ENCODE peak calls at places on chromosomes 1 and 21, in seven cellular contexts. One of them, this sample, is unnamed.

GRCh38 chr1:205856433-205856832 is 6.5 kb upstream of the PM20D1 start:
- DNase-seq in HCT116: no peak
- DNase-seq in K562: no peak
- DNase-seq in GM12878: no peak
- DNase-seq in HepG2: no peak
- DNase-seq in H1: no peak
- DNase-seq in SK-N-SH: no peak
- DNase-seq in this sample: no peak

GRCh38 chr1:147822292-147822691 is 61.9 kb upstream of the GJA5 start:
- DNase-seq in SK-N-SH: no peak
- DNase-seq in GM12878: no peak
- DNase-seq in H1: no peak
- DNase-seq in HepG2: no peak
- DNase-seq in K562: no peak
- DNase-seq in HCT116: no peak
- DNase-seq in this sample: no peak

GRCh38 chr1:211478801-211479619 is 13.0 kb downstream of the RD3 start:
- DNase-seq in SK-N-SH: no peak
- DNase-seq in HCT116: no peak
- DNase-seq in K562: no peak
- DNase-seq in H1: no peak
- DNase-seq in GM12878: no peak
- DNase-seq in HepG2: no peak
- DNase-seq in this sample: no peak

GRCh38 chr1:221963742-221964141 is 221.9 kb upstream of the DUSP10 start:
- DNase-seq in H1: no peak
- DNase-seq in SK-N-SH: no peak
- DNase-seq in GM12878: no peak
- DNase-seq in HepG2: no peak
- DNase-seq in K562: no peak
- DNase-seq in HCT116: no peak
- DNase-seq in this sample: no peak

GRCh38 chr1:193322218-193322617 is 135.8 kb upstream of the B3GALT2 start:
- DNase-seq in SK-N-SH: no peak
- DNase-seq in HepG2: no peak
- DNase-seq in K562: no peak
- DNase-seq in GM12878: no peak
- DNase-seq in H1: no peak
- DNase-seq in HCT116: peak; percentile 22
- DNase-seq in this sample: no peak

GRCh38 chr21:42765656-42766055 is 112.2 kb downstream of the PDE9A start:
- DNase-seq in HepG2: no peak
- DNase-seq in H1: no peak
- DNase-seq in GM12878: no peak
- DNase-seq in SK-N-SH: no peak
- DNase-seq in K562: no peak
- DNase-seq in HCT116: no peak
- DNase-seq in this sample: no peak

GRCh38 chr21:26210614-26211013 is 40.0 kb upstream of the APP start:
- DNase-seq in K562: no peak
- DNase-seq in SK-N-SH: no peak
- DNase-seq in H1: no peak
- DNase-seq in HCT116: no peak
- DNase-seq in HepG2: no peak
- DNase-seq in GM12878: no peak
- DNase-seq in this sample: no peak

GRCh38 chr1:56160916-56161315 is 418.4 kb downstream of the PLPP3 start:
- DNase-seq in SK-N-SH: no peak
- DNase-seq in GM12878: no peak
- DNase-seq in H1: no peak
- DNase-seq in HCT116: no peak
- DNase-seq in HepG2: no peak
- DNase-seq in K562: no peak
- DNase-seq in this sample: no peak

GRCh38 chr1:202234331-202235002 is 40.9 kb downstream of the LGR6 start:
- DNase-seq in HCT116: no peak
- DNase-seq in K562: no peak
- DNase-seq in HepG2: peak; percentile 11
- DNase-seq in H1: no peak
- DNase-seq in GM12878: no peak
- DNase-seq in SK-N-SH: no peak
- DNase-seq in this sample: no peak

GRCh38 chr21:39033878-39034589 is 149.2 kb downstream of the PSMG1 start:
- DNase-seq in HCT116: no peak
- DNase-seq in SK-N-SH: no peak
- DNase-seq in GM12878: no peak
- DNase-seq in K562: no peak
- DNase-seq in H1: no peak
- DNase-seq in HepG2: peak; percentile 98
- DNase-seq in this sample: no peak
- TF ChIP-seq JUND in HCT116: no peak
- TF ChIP-seq JUND in SK-N-SH: no peak
- TF ChIP-seq JUND in GM12878: no peak
- TF ChIP-seq JUND in K562: no peak
- TF ChIP-seq JUND in H1: no peak
- TF ChIP-seq JUND in HepG2: peak; percentile 45
- TF ChIP-seq JUND in this sample: no peak

GRCh38 chr1:16006010-16006409 is 2.0 kb downstream of the SRARP start:
- DNase-seq in HepG2: no peak
- DNase-seq in H1: no peak
- DNase-seq in SK-N-SH: no peak
- DNase-seq in K562: no peak
- DNase-seq in HCT116: no peak
- DNase-seq in GM12878: no peak
- DNase-seq in this sample: no peak

GRCh38 chr1:16007671-16008341 is 3.8 kb downstream of the SRARP start:
- DNase-seq in HCT116: no peak
- DNase-seq in K562: no peak
- DNase-seq in HepG2: no peak
- DNase-seq in GM12878: no peak
- DNase-seq in H1: no peak
- DNase-seq in SK-N-SH: no peak
- DNase-seq in this sample: no peak

GRCh38 chr1:16009030-16009460 is 5.0 kb downstream of the SRARP start:
- DNase-seq in SK-N-SH: peak; percentile 91
- DNase-seq in HepG2: peak; percentile 63
- DNase-seq in K562: peak; percentile 83
- DNase-seq in GM12878: no peak
- DNase-seq in HCT116: peak; percentile 64
- DNase-seq in H1: peak; percentile 64
- DNase-seq in this sample: peak; percentile 49

GRCh38 chr1:16005597-16005996 is 1.6 kb downstream of the SRARP start:
- DNase-seq in HepG2: no peak
- DNase-seq in SK-N-SH: no peak
- DNase-seq in HCT116: no peak
- DNase-seq in GM12878: no peak
- DNase-seq in K562: no peak
- DNase-seq in H1: no peak
- DNase-seq in this sample: no peak

GRCh38 chr1:16006552-16007485 is 2.8 kb downstream of the SRARP start:
- DNase-seq in HepG2: peak; percentile 18
- DNase-seq in GM12878: peak; percentile 24
- DNase-seq in HCT116: peak; percentile 23
- DNase-seq in K562: peak; percentile 61
- DNase-seq in H1: no peak
- DNase-seq in SK-N-SH: no peak
- DNase-seq in this sample: peak; percentile 81
- TF ChIP-seq JUND in HepG2: no peak
- TF ChIP-seq JUND in GM12878: no peak
- TF ChIP-seq JUND in HCT116: no peak
- TF ChIP-seq JUND in K562: no peak
- TF ChIP-seq JUND in H1: no peak
- TF ChIP-seq JUND in SK-N-SH: no peak
- TF ChIP-seq JUND in this sample: no peak

DNA sequence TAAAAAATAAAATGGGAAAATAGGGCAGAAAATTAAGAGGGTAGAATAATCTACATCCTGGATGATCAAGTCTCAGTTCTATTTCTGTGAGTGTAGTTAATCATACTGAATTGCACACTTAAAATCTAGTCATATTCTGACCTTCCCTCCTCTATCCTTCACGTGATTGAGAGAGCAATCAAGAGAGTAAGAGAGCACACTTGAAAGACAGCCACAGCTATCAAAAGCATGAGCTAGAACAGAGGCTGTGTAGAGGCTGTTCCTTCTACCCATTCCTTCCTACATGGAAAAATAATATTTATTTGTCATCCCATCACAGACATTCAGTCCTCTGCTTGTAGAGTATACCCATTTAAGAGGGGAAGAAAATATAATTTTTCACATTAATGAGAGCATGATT is 52.4 kb downstream of the PHC2 start:
- DNase-seq in K562: no peak
- DNase-seq in HCT116: no peak
- DNase-seq in SK-N-SH: no peak
- DNase-seq in GM12878: no peak
- DNase-seq in H1: no peak
- DNase-seq in HepG2: no peak
- DNase-seq in this sample: no peak
- TF ChIP-seq JUND in K562: no peak
- TF ChIP-seq JUND in HCT116: no peak
- TF ChIP-seq JUND in SK-N-SH: no peak
- TF ChIP-seq JUND in GM12878: no peak
- TF ChIP-seq JUND in H1: no peak
- TF ChIP-seq JUND in HepG2: no peak
- TF ChIP-seq JUND in this sample: no peak

GRCh38 chr1:36572906-36573305 is 90.2 kb upstream of the CSF3R start:
- DNase-seq in K562: no peak
- DNase-seq in HCT116: no peak
- DNase-seq in SK-N-SH: no peak
- DNase-seq in HepG2: no peak
- DNase-seq in H1: no peak
- DNase-seq in GM12878: no peak
- DNase-seq in this sample: no peak

GRCh38 chr1:36573445-36573844 is 90.7 kb upstream of the CSF3R start:
- DNase-seq in H1: no peak
- DNase-seq in HepG2: no peak
- DNase-seq in GM12878: no peak
- DNase-seq in HCT116: no peak
- DNase-seq in SK-N-SH: no peak
- DNase-seq in K562: no peak
- DNase-seq in this sample: no peak

GRCh38 chr1:36576118-36576517 is 93.4 kb upstream of the CSF3R start:
- DNase-seq in HCT116: peak; percentile 43
- DNase-seq in GM12878: no peak
- DNase-seq in HepG2: peak; percentile 24
- DNase-seq in K562: peak; percentile 86
- DNase-seq in H1: peak; percentile 49
- DNase-seq in SK-N-SH: peak; percentile 91
- DNase-seq in this sample: peak; percentile 47

GRCh38 chr1:36579049-36579448 is 96.3 kb upstream of the CSF3R start:
- DNase-seq in HCT116: no peak
- DNase-seq in HepG2: no peak
- DNase-seq in SK-N-SH: no peak
- DNase-seq in K562: no peak
- DNase-seq in H1: no peak
- DNase-seq in GM12878: no peak
- DNase-seq in this sample: no peak

DNA sequence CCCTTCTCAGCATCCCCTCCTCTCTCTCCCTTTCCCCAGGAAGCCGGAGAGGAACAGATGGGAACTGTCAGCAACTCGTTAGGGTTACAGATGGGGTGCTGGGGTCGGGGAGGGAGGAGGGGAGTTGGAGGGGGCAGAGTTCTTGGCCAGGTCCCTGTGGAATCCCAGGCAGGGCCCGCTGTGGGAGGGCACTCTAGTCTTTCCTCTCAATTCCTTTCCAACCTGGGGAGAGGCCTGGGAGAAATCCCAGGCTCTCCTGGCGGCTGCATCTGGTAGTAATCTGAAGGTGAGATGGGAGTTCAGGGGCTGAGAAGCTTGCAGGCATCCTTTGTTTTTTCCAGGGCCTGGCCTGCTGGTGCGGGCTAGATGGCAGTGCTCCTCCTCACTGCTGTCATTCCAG is 94.0 kb upstream of the CSF3R start:
- DNase-seq in GM12878: no peak
- DNase-seq in SK-N-SH: no peak
- DNase-seq in H1: no peak
- DNase-seq in K562: no peak
- DNase-seq in HepG2: no peak
- DNase-seq in HCT116: no peak
- DNase-seq in this sample: no peak
- TF ChIP-seq JUND in GM12878: no peak
- TF ChIP-seq JUND in SK-N-SH: no peak
- TF ChIP-seq JUND in H1: no peak
- TF ChIP-seq JUND in K562: no peak
- TF ChIP-seq JUND in HepG2: no peak
- TF ChIP-seq JUND in HCT116: no peak
- TF ChIP-seq JUND in this sample: no peak

GRCh38 chr1:234893725-234894630 is 234.7 kb downstream of the TOMM20 start:
- DNase-seq in HCT116: no peak
- DNase-seq in GM12878: no peak
- DNase-seq in HepG2: peak; percentile 20
- DNase-seq in H1: no peak
- DNase-seq in SK-N-SH: no peak
- DNase-seq in K562: peak; percentile 75
- DNase-seq in this sample: no peak
- TF ChIP-seq JUND in HCT116: no peak
- TF ChIP-seq JUND in GM12878: peak; percentile 43
- TF ChIP-seq JUND in HepG2: no peak
- TF ChIP-seq JUND in H1: no peak
- TF ChIP-seq JUND in SK-N-SH: no peak
- TF ChIP-seq JUND in K562: peak; percentile 86
- TF ChIP-seq JUND in this sample: no peak

GRCh38 chr1:3772027-3772714 is 378 bp upstream of the SMIM1 start:
- DNase-seq in H1: peak; percentile 77
- DNase-seq in K562: peak; percentile 99
- DNase-seq in GM12878: no peak
- DNase-seq in HepG2: peak; percentile 83
- DNase-seq in SK-N-SH: peak; percentile 100
- DNase-seq in HCT116: peak; percentile 65
- DNase-seq in this sample: peak; percentile 86
- TF ChIP-seq JUND in H1: no peak
- TF ChIP-seq JUND in K562: no peak
- TF ChIP-seq JUND in GM12878: no peak
- TF ChIP-seq JUND in HepG2: no peak
- TF ChIP-seq JUND in SK-N-SH: no peak
- TF ChIP-seq JUND in HCT116: no peak
- TF ChIP-seq JUND in this sample: no peak

DNA sequence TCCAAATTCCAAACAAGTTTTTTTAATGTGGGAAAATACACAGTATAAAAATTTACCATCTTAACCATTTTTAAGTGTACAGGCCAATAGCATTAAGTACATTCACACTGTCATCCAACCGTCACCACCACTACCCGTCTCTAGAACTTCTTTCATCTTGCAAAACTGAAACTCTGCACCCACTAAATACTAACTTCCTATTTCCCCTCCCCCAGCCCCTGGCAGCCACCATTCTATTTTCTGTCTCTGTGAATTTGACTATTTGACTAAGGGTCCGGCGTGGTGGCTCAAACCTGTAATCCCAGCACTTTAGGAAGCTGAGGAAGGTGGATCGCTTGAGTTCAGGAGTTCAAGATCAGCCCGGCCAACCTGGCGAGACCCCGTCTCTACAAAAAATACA is 36.1 kb downstream of the CLSTN1 start:
- DNase-seq in HepG2: no peak
- DNase-seq in SK-N-SH: no peak
- DNase-seq in H1: no peak
- DNase-seq in GM12878: peak; percentile 70
- DNase-seq in HCT116: no peak
- DNase-seq in K562: no peak
- DNase-seq in this sample: no peak
- TF ChIP-seq JUND in HepG2: no peak
- TF ChIP-seq JUND in SK-N-SH: no peak
- TF ChIP-seq JUND in H1: no peak
- TF ChIP-seq JUND in GM12878: no peak
- TF ChIP-seq JUND in HCT116: no peak
- TF ChIP-seq JUND in K562: no peak
- TF ChIP-seq JUND in this sample: no peak